ENCODE peak calls at places on chromosome 13, in eight cellular contexts. A is cardiac fibroblast, L is uterus, E is fibroblast of pulmonary artery, Z is stomach, S is H1, I is psoas muscle, X is dorsolateral prefrontal cortex. H is an unnamed sample.

GRCh38 chr13:37701972-37702371 is 103.4 kb upstream of the POSTN start:
- DNase-seq in X (no peak), S (no peak), A (peak; percentile 99), Z (no peak), I (no peak), L (peak; percentile 19), E (peak; percentile 98), H (peak; percentile 78)

GRCh38 chr13:72953391-72953960 is 105.3 kb upstream of the KLF5 start:
- DNase-seq in A (no peak), S (no peak), E (no peak), I (no peak), Z (peak; percentile 79), L (no peak), X (no peak), H (peak; percentile 17)

GRCh38 chr13:41767801-41768200 is 193.1 kb downstream of the VWA8 start:
- DNase-seq in A (peak; percentile 51), X (no peak), L (no peak), E (peak; percentile 77), S (no peak), I (no peak), Z (no peak), H (no peak)

GRCh38 chr13:29858231-29858630 is 7.8 kb upstream of the UBL3 start:
- DNase-seq in Z (no peak), S (no peak), L (no peak), X (no peak), E (no peak), I (no peak), A (peak; percentile 9), H (no peak)

GRCh38 chr13:22726721-22727120 is 454.1 kb upstream of the SGCG start:
- DNase-seq in E (no peak), X (no peak), L (no peak), A (no peak), I (no peak), S (no peak), Z (no peak), H (no peak)

GRCh38 chr13:44412341-44412935 is 38.8 kb downstream of the SERP2 start:
- DNase-seq in I (no peak), S (no peak), E (peak; percentile 18), L (no peak), X (no peak), A (no peak), Z (no peak), H (no peak)

GRCh38 chr13:113411216-113412023 is 41.9 kb downstream of the ADPRHL1 start:
- DNase-seq in A (peak; percentile 96), L (peak; percentile 62), E (peak; percentile 70), Z (no peak), X (no peak), S (no peak), I (peak; percentile 89), H (peak; percentile 8)

GRCh38 chr13:111241006-111241755 is 79.3 kb upstream of the TEX29 start:
- DNase-seq in E (no peak), I (no peak), Z (no peak), A (no peak), X (peak; percentile 77), L (no peak), S (no peak), H (no peak)

GRCh38 chr13:110305949-110306339 is 1.0 kb downstream of the COL4A1 start:
- DNase-seq in S (no peak), X (no peak), I (no peak), A (peak; percentile 48), Z (no peak), L (no peak), E (peak; percentile 62), H (no peak)

GRCh38 chr13:22061371-22061805 is 390.5 kb downstream of the FGF9 start:
- DNase-seq in S (no peak), Z (no peak), A (no peak), I (no peak), X (no peak), L (no peak), E (no peak), H (no peak)

GRCh38 chr13:48983331-48983730 is 7.6 kb downstream of the FNDC3A start:
- DNase-seq in A (no peak), I (no peak), L (no peak), X (no peak), Z (peak; percentile 49), E (no peak), S (no peak), H (no peak)

GRCh38 chr13:43428545-43429287 is 358.1 kb downstream of the ENOX1 start:
- DNase-seq in E (no peak), L (no peak), S (no peak), X (no peak), A (no peak), I (no peak), Z (no peak), H (no peak)

GRCh38 chr13:96650301-96650886 is 343.9 kb downstream of the OXGR1 start:
- DNase-seq in I (no peak), E (peak; percentile 86), Z (no peak), L (no peak), X (no peak), A (peak; percentile 97), S (no peak), H (peak; percentile 94)

GRCh38 chr13:49701481-49701880 is 10.2 kb upstream of the EBPL start:
- DNase-seq in E (no peak), L (no peak), Z (no peak), A (no peak), S (no peak), X (no peak), I (no peak), H (no peak)

GRCh38 chr13:101621099-101621498 is 168.6 kb downstream of the ITGBL1 start:
- DNase-seq in A (no peak), X (no peak), I (no peak), L (no peak), E (no peak), Z (no peak), S (no peak), H (no peak)

GRCh38 chr13:101624981-101625380 is 172.5 kb downstream of the ITGBL1 start:
- DNase-seq in E (no peak), I (no peak), L (no peak), X (no peak), S (no peak), Z (no peak), A (no peak), H (no peak)

GRCh38 chr13:101626925-101627555 is 174.6 kb downstream of the ITGBL1 start:
- DNase-seq in X (no peak), L (no peak), S (no peak), E (no peak), A (peak; percentile 20), Z (no peak), I (no peak), H (no peak)

GRCh38 chr13:101624210-101624922 is 171.9 kb downstream of the ITGBL1 start:
- DNase-seq in I (no peak), E (no peak), Z (no peak), X (no peak), S (no peak), A (no peak), L (no peak), H (no peak)

GRCh38 chr13:101623469-101624209 is 171.2 kb downstream of the ITGBL1 start:
- DNase-seq in Z (no peak), S (no peak), E (no peak), L (no peak), A (peak; percentile 52), X (no peak), I (no peak), H (peak; percentile 65)
- H3K4me3 ChIP-seq in Z (no peak overlapping the region), S (no peak overlapping the region), E (no peak overlapping the region), L (no peak overlapping the region), A (no peak overlapping the region), X (no peak overlapping the region), I (no peak overlapping the region), H (no peak overlapping the region)

DNA sequence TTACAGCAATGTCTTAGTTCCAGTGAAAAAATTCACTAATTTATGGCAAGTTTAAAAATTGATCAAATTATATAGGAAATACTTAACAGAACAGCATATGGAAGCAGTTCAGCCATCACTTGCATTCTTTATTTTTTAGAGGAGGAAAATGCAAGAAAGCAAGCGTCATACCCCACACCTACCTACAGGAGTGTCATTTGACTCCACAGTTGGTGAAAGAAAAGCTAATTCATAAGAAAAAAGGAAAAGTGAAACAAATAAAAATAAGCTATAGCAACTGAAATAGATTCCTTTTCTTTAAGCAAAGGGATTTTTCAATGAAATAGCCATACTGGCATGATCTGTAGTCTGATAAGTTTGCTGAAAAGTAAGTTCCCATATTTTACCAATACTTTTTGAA is 111.0 kb downstream of the DOCK9 start:
- DNase-seq in S (no peak), L (no peak), Z (no peak), E (no peak), A (no peak), I (no peak), X (no peak), H (no peak)
- TF ChIP-seq CTCF in S (no peak), L (no peak), Z (no peak), E (peak; percentile 5), A (peak; percentile 24), I (no peak), X (no peak), H (no peak)

GRCh38 chr13:27960362-27961226 is 8.5 kb downstream of the CDX2 start:
- DNase-seq in E (peak; percentile 31), L (no peak), X (no peak), Z (peak; percentile 81), A (peak; percentile 35), S (no peak), I (peak; percentile 37), H (peak; percentile 19)

GRCh38 chr13:27958928-27959539 is 10.1 kb downstream of the CDX2 start:
- DNase-seq in A (no peak), E (no peak), S (no peak), X (no peak), Z (no peak), L (no peak), I (no peak), H (no peak)

GRCh38 chr13:27962128-27962841 is 6.8 kb downstream of the CDX2 start:
- DNase-seq in L (no peak), X (no peak), E (no peak), Z (no peak), A (no peak), S (no peak), I (no peak), H (no peak)

GRCh38 chr13:27961227-27962085 is 7.7 kb downstream of the CDX2 start:
- DNase-seq in X (no peak), L (no peak), A (no peak), I (no peak), E (no peak), Z (no peak), S (no peak), H (no peak)

GRCh38 chr13:27959976-27960361 is 9.1 kb downstream of the CDX2 start:
- DNase-seq in E (no peak), A (no peak), Z (no peak), L (no peak), I (no peak), S (no peak), X (no peak), H (no peak)
- H3K4me3 ChIP-seq in E (no peak overlapping the region), A (no peak overlapping the region), Z (peak overlapping the region; percentile 44), L (no peak overlapping the region), I (peak overlapping the region; percentile 56), S (no peak overlapping the region), X (peak overlapping the region; percentile 14), H (no peak overlapping the region)

DNA sequence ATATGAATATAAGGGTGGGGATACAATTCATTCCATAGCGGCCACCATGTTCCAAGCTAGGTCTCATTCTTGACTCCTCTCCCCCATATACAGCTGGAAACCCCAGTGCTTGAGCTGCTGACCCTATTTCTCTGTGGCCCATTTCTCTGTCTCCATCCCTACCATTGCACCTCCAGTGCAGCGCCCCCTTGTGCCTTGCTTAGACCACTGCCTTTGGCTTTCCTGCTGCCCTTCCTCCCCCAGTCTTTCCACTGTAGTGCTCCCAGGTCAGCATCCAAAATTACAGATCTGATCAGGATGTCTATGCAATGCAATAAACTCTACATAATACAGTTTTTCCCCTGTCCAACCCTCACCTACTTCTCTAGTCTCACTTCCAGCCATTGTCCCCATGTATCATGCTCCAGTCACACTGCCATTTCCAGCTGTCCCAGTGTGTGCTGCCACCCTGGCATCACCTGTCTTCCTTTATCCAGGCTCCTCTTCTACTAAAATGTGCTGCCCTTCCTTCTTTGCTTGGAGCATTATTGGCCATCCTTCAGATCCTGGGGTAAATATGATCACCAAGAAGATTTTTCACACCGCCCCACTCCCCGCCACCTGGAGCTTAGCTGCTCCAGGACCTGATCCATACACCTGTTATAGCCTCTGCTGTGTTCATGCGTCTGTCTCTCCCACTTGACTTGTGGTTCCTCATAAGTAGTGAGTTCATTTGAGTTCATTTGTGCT is 199.4 kb upstream of the IPO5 start:
- DNase-seq in S (no peak), L (no peak), A (no peak), X (no peak), E (no peak), I (no peak), Z (no peak), H (no peak)
- TF ChIP-seq CTCF in S (peak; percentile 69), L (no peak), A (peak; percentile 11), X (no peak), E (no peak), I (no peak), Z (no peak), H (no peak)